ENCODE peak calls at places on chromosomes 16 and 17, in eight cellular contexts. Y, L, R, S, G, Q, W and I are unnamed samples.

GRCh38 chr16:78748471-78748929 is 649.0 kb downstream of the WWOX start:
- DNase-seq in Y (peak), L (no peak), R (no peak), S (peak), G (no peak), Q (no peak), W (no peak), I (no peak)

GRCh38 chr16:53911506-53911905 is 207.6 kb downstream of the FTO start:
- DNase-seq in Y (no peak), L (no peak), R (no peak), S (no peak), G (peak), Q (no peak), W (no peak), I (no peak)

GRCh38 chr17:60240290-60240689 is 90.5 kb downstream of the CA4 start:
- DNase-seq in Y (no peak), L (no peak), R (no peak), S (no peak), G (no peak), Q (no peak), W (no peak), I (no peak)

GRCh38 chr17:11803635-11804034 is 193.6 kb downstream of the ZNF18 start:
- DNase-seq in Y (no peak), L (no peak), R (no peak), S (no peak), G (no peak), Q (no peak), W (no peak), I (no peak)

GRCh38 chr17:21539146-21539545 is 153.2 kb upstream of the KCNJ18 start:
- DNase-seq in Y (peak), L (no peak), R (peak), S (no peak), G (no peak), Q (no peak), W (no peak), I (peak)

GRCh38 chr16:2895813-2896212 is 12.8 kb downstream of the FLYWCH2 start:
- DNase-seq in Y (no peak), L (no peak), R (peak), S (no peak), G (peak), Q (no peak), W (no peak), I (peak)

GRCh38 chr16:85376292-85377095 is 236.6 kb upstream of the GSE1 start:
- DNase-seq in Y (no peak), L (no peak), R (no peak), S (no peak), G (no peak), Q (no peak), W (no peak), I (no peak)

GRCh38 chr17:14557482-14557881 is 256.6 kb downstream of the HS3ST3B1 start:
- DNase-seq in Y (no peak), L (no peak), R (no peak), S (no peak), G (no peak), Q (no peak), W (no peak), I (no peak)

GRCh38 chr16:62853887-62854286 is 817.6 kb upstream of the CDH8 start:
- DNase-seq in Y (peak), L (no peak), R (no peak), S (no peak), G (no peak), Q (no peak), W (no peak), I (no peak)

GRCh38 chr17:21397341-21398050 is 21.3 kb downstream of the KCNJ12 start:
- DNase-seq in Y (no peak), L (no peak), R (no peak), S (no peak), G (peak), Q (no peak), W (no peak), I (no peak)

GRCh38 chr17:73189417-73190099 is 3.3 kb upstream of the COG1 start:
- DNase-seq in Y (peak), L (no peak), R (peak), S (peak), G (peak), Q (no peak), W (no peak), I (peak)

GRCh38 chr17:79478051-79478461 is 132.8 kb downstream of the RBFOX3 start:
- DNase-seq in Y (no peak), L (no peak), R (no peak), S (no peak), G (no peak), Q (no peak), W (no peak), I (no peak)

GRCh38 chr16:66824006-66824405 is 6.8 kb downstream of the NAE1 start:
- DNase-seq in Y (peak), L (no peak), R (no peak), S (no peak), G (peak), Q (no peak), W (no peak), I (no peak)

GRCh38 chr16:71647391-71647790 is 21.4 kb downstream of the MARVELD3 start:
- DNase-seq in Y (no peak), L (no peak), R (no peak), S (no peak), G (no peak), Q (no peak), W (no peak), I (no peak)

GRCh38 chr16:14303654-14304394 is 232.7 kb downstream of the MRTFB start:
- DNase-seq in Y (no peak), L (no peak), R (no peak), S (no peak), G (no peak), Q (no peak), W (no peak), I (no peak)

GRCh38 chr16:30570621-30571443 is 682 bp downstream of the ZNF688 start:
- DNase-seq in Y (peak), L (no peak), R (peak), S (peak), G (peak), Q (no peak), W (no peak), I (no peak)

GRCh38 chr16:79970551-79971236 is 370.2 kb upstream of the MAF start:
- DNase-seq in Y (peak), L (no peak), R (no peak), S (no peak), G (peak), Q (peak), W (no peak), I (peak)

GRCh38 chr17:80783971-80784370 is 207.7 kb upstream of the CHMP6 start:
- DNase-seq in Y (no peak), L (no peak), R (no peak), S (no peak), G (no peak), Q (no peak), W (no peak), I (no peak)

GRCh38 chr17:80082403-80083135 is 18.8 kb upstream of the GAA start:
- DNase-seq in Y (peak), L (peak), R (peak), S (peak), G (peak), Q (peak), W (peak), I (peak)

GRCh38 chr16:10332301-10332700 is 53.6 kb upstream of the ATF7IP2 start:
- DNase-seq in Y (no peak), L (no peak), R (no peak), S (no peak), G (no peak), Q (no peak), W (no peak), I (no peak)

GRCh38 chr16:87325480-87325879 is 8.3 kb upstream of the C16orf95 start:
- DNase-seq in Y (no peak), L (no peak), R (peak), S (no peak), G (no peak), Q (no peak), W (no peak), I (no peak)

GRCh38 chr16:77183137-77183536 is 7.9 kb upstream of the MON1B start:
- DNase-seq in Y (peak), L (no peak), R (peak), S (no peak), G (peak), Q (no peak), W (no peak), I (no peak)

GRCh38 chr17:71985111-71986039 is 135.4 kb upstream of the SOX9 start:
- DNase-seq in Y (peak), L (no peak), R (no peak), S (no peak), G (no peak), Q (no peak), W (no peak), I (no peak)

GRCh38 chr17:32794533-32795246 is 82.2 kb downstream of the MYO1D start:
- DNase-seq in Y (no peak), L (no peak), R (no peak), S (no peak), G (no peak), Q (no peak), W (no peak), I (no peak)

GRCh38 chr17:2595200-2595599 is 1.7 kb downstream of the PAFAH1B1 start:
- DNase-seq in Y (no peak), L (no peak), R (peak), S (peak), G (no peak), Q (no peak), W (no peak), I (no peak)

GRCh38 chr16:54136276-54136625 is 150.3 kb downstream of the IRX3 start:
- DNase-seq in Y (peak), L (no peak), R (peak), S (no peak), G (no peak), Q (no peak), W (no peak), I (peak)

GRCh38 chr16:68183033-68183432 is 52.9 kb downstream of the ESRP2 start:
- DNase-seq in Y (no peak), L (no peak), R (no peak), S (no peak), G (no peak), Q (no peak), W (no peak), I (no peak)

GRCh38 chr17:40097931-40098845 is 2.2 kb downstream of the NR1D1 start:
- DNase-seq in Y (peak), L (no peak), R (peak), S (no peak), G (peak), Q (peak), W (no peak), I (peak)

GRCh38 chr17:39261286-39261685 is 35.5 kb upstream of the STAC2 start:
- DNase-seq in Y (no peak), L (no peak), R (no peak), S (no peak), G (no peak), Q (no peak), W (no peak), I (no peak)

GRCh38 chr16:22849517-22849916 is 35.6 kb downstream of the HS3ST2 start:
- DNase-seq in Y (no peak), L (no peak), R (no peak), S (no peak), G (no peak), Q (no peak), W (no peak), I (no peak)

GRCh38 chr17:82055023-82055964 is 3.6 kb downstream of the GPS1 start:
- DNase-seq in Y (no peak), L (no peak), R (no peak), S (no peak), G (no peak), Q (no peak), W (no peak), I (no peak)

GRCh38 chr17:48804936-48805411 is 12.1 kb downstream of the TTLL6 start:
- DNase-seq in Y (peak), L (peak), R (peak), S (peak), G (peak), Q (peak), W (peak), I (peak)

GRCh38 chr17:57679356-57679755 is 65.7 kb downstream of the CCDC182 start:
- DNase-seq in Y (no peak), L (no peak), R (no peak), S (no peak), G (no peak), Q (no peak), W (no peak), I (no peak)

GRCh38 chr16:56981729-56982271 is 7.6 kb upstream of the NLRC5 start:
- DNase-seq in Y (no peak), L (no peak), R (no peak), S (no peak), G (no peak), Q (no peak), W (no peak), I (no peak)

GRCh38 chr16:26721290-26721689 is 345.4 kb upstream of the C16orf82 start:
- DNase-seq in Y (no peak), L (no peak), R (no peak), S (no peak), G (no peak), Q (no peak), W (no peak), I (no peak)

GRCh38 chr17:12492450-12492849 is 173.2 kb upstream of the MYOCD start:
- DNase-seq in Y (no peak), L (no peak), R (no peak), S (no peak), G (peak), Q (no peak), W (no peak), I (no peak)

GRCh38 chr17:58335779-58336455 is 7.3 kb upstream of the TSPOAP1 start:
- DNase-seq in Y (no peak), L (peak), R (peak), S (no peak), G (peak), Q (peak), W (peak), I (peak)